ENCODE peak calls at places on chromosomes 11 and 22, in nine cellular contexts. G is H9, Y is HepG2, D is transverse colon, P is psoas muscle, F is lower lobe of right lung, K is bronchial epithelial cell, M is aorta, H is Peyer's patch. J is an unnamed sample. For H3K27me3, the result is how much of the 10 kb centered on the place peaks cover.

GRCh38 chr11:130413383-130414106 is 14.9 kb downstream of the ADAMTS8 start:
- DNase-seq in G (no peak), Y (no peak), D (no peak), P (peak), F (no peak), K (peak), M (peak), H (no peak), J (peak)

GRCh38 chr22:21030621-21031544 is 1.5 kb downstream of the SLC7A4 start:
- DNase-seq in G (no peak), Y (no peak), D (no peak), P (no peak), F (no peak), K (no peak), M (no peak), H (no peak), J (no peak)

GRCh38 chr11:85464283-85464682 is 162.9 kb downstream of the DLG2 start:
- DNase-seq in G (no peak), Y (no peak), D (no peak), P (no peak), F (no peak), K (no peak), M (no peak), H (no peak), J (peak)

GRCh38 chr11:17574799-17575144 is 27.7 kb downstream of the OTOG start:
- DNase-seq in G (no peak), Y (no peak), D (no peak), P (no peak), F (no peak), K (no peak), M (no peak), H (no peak), J (no peak)

GRCh38 chr11:87281496-87281895 is 243.8 kb downstream of the TMEM135 start:
- DNase-seq in G (no peak), Y (peak), D (no peak), P (no peak), F (no peak), K (peak), M (no peak), H (no peak), J (no peak)

GRCh38 chr22:30865656-30866055 is 102.9 kb downstream of the MORC2 start:
- DNase-seq in G (peak), Y (no peak), D (no peak), P (no peak), F (no peak), K (no peak), M (peak), H (peak), J (peak)

GRCh38 chr11:42901084-42901483 is 410.7 kb upstream of the API5 start:
- DNase-seq in G (no peak), Y (no peak), D (no peak), P (no peak), F (no peak), K (no peak), M (no peak), H (no peak), J (no peak)

GRCh38 chr22:44046485-44047141 is 22.5 kb downstream of the PARVB start:
- DNase-seq in G (no peak), Y (no peak), D (no peak), P (no peak), F (no peak), K (no peak), M (no peak), H (no peak), J (no peak)

GRCh38 chr11:69202511-69203221 is 46.9 kb downstream of the SMIM38 start:
- DNase-seq in G (no peak), Y (no peak), D (no peak), P (no peak), F (no peak), K (no peak), M (peak), H (no peak), J (peak)

GRCh38 chr11:57310630-57311086 is 14.1 kb downstream of the TNKS1BP1 start:
- DNase-seq in G (no peak), Y (peak), D (no peak), P (no peak), F (no peak), K (no peak), M (peak), H (no peak), J (no peak)

GRCh38 chr11:15889972-15890371 is 466.4 kb downstream of the SOX6 start:
- DNase-seq in G (no peak), Y (no peak), D (no peak), P (no peak), F (no peak), K (no peak), M (no peak), H (no peak), J (no peak)

GRCh38 chr11:2799881-2800654 is 85.5 kb downstream of the CDKN1C start:
- DNase-seq in G (peak), Y (no peak), D (peak), P (peak), F (peak), K (no peak), M (peak), H (peak), J (no peak)

GRCh38 chr11:117933475-117933874 is 4.3 kb upstream of the TMPRSS13 start:
- DNase-seq in G (no peak), Y (no peak), D (no peak), P (no peak), F (peak), K (no peak), M (peak), H (peak), J (no peak)

GRCh38 chr11:94740975-94741707 is 27.0 kb upstream of the AMOTL1 start:
- DNase-seq in G (peak), Y (peak), D (no peak), P (peak), F (peak), K (peak), M (peak), H (no peak), J (peak)

GRCh38 chr11:28343304-28344233 is 235.4 kb downstream of the METTL15 start:
- DNase-seq in G (no peak), Y (peak), D (no peak), P (no peak), F (no peak), K (peak), M (no peak), H (no peak), J (no peak)

GRCh38 chr11:48170176-48170839 is 46.3 kb upstream of the OR4B1 start:
- DNase-seq in G (no peak), Y (no peak), D (no peak), P (no peak), F (no peak), K (no peak), M (no peak), H (no peak), J (no peak)

GRCh38 chr11:19344661-19345518 is 104.1 kb upstream of the E2F8 start:
- DNase-seq in G (peak), Y (no peak), D (peak), P (peak), F (peak), K (peak), M (peak), H (no peak), J (peak)

GRCh38 chr22:19680911-19681862 is 33.1 kb upstream of the SEPTIN5 start:
- DNase-seq in G (no peak), Y (no peak), D (no peak), P (no peak), F (no peak), K (no peak), M (no peak), H (no peak), J (no peak)

GRCh38 chr11:124518900-124519541 is 24.4 kb downstream of the OR8B12 start:
- DNase-seq in G (no peak), Y (no peak), D (no peak), P (no peak), F (no peak), K (peak), M (no peak), H (no peak), J (no peak)

GRCh38 chr11:67439321-67440228 is 2.1 kb upstream of the PTPRCAP start:
- DNase-seq in G (peak), Y (peak), D (peak), P (peak), F (no peak), K (peak), M (peak), H (peak), J (peak)

GRCh38 chr22:20510811-20511577 is 3.6 kb downstream of the MED15 start:
- DNase-seq in G (no peak), Y (no peak), D (no peak), P (no peak), F (no peak), K (no peak), M (no peak), H (no peak), J (no peak)

GRCh38 chr22:26168934-26169311 is 339 bp upstream of the SEZ6L start:
- DNase-seq in G (peak), Y (no peak), D (no peak), P (no peak), F (no peak), K (no peak), M (no peak), H (no peak), J (no peak)

GRCh38 chr11:72812968-72813739 is 1.1 kb upstream of the ATG16L2 start:
- DNase-seq in G (peak), Y (peak), D (peak), P (peak), F (peak), K (peak), M (peak), H (peak), J (peak)

GRCh38 chr11:112903310-112903709 is 57.9 kb upstream of the NCAM1 start:
- DNase-seq in G (no peak), Y (no peak), D (no peak), P (no peak), F (no peak), K (no peak), M (no peak), H (no peak), J (no peak)

GRCh38 chr11:69832561-69833413 is 13.6 kb upstream of the FGF3 start:
- DNase-seq in G (peak), Y (no peak), D (no peak), P (peak), F (no peak), K (no peak), M (no peak), H (peak), J (peak)

GRCh38 chr22:35506259-35506570 is 34.4 kb upstream of the RASD2 start:
- DNase-seq in G (no peak), Y (peak), D (no peak), P (no peak), F (no peak), K (no peak), M (no peak), H (no peak), J (no peak)

GRCh38 chr22:39458443-39459083 is 1.8 kb downstream of the MGAT3 start:
- DNase-seq in G (no peak), Y (no peak), D (no peak), P (no peak), F (no peak), K (no peak), M (no peak), H (no peak), J (no peak)

GRCh38 chr22:39457546-39458442 is 982 bp downstream of the MGAT3 start:
- DNase-seq in G (no peak), Y (no peak), D (no peak), P (no peak), F (no peak), K (no peak), M (peak), H (no peak), J (peak)

GRCh38 chr22:39454385-39454871 is 2.4 kb upstream of the MGAT3 start:
- DNase-seq in G (peak), Y (no peak), D (peak), P (no peak), F (no peak), K (no peak), M (peak), H (peak), J (peak)

GRCh38 chr22:39457047-39457545 is 284 bp downstream of the MGAT3 start:
- DNase-seq in G (no peak), Y (no peak), D (no peak), P (no peak), F (no peak), K (no peak), M (no peak), H (no peak), J (peak)

DNA sequence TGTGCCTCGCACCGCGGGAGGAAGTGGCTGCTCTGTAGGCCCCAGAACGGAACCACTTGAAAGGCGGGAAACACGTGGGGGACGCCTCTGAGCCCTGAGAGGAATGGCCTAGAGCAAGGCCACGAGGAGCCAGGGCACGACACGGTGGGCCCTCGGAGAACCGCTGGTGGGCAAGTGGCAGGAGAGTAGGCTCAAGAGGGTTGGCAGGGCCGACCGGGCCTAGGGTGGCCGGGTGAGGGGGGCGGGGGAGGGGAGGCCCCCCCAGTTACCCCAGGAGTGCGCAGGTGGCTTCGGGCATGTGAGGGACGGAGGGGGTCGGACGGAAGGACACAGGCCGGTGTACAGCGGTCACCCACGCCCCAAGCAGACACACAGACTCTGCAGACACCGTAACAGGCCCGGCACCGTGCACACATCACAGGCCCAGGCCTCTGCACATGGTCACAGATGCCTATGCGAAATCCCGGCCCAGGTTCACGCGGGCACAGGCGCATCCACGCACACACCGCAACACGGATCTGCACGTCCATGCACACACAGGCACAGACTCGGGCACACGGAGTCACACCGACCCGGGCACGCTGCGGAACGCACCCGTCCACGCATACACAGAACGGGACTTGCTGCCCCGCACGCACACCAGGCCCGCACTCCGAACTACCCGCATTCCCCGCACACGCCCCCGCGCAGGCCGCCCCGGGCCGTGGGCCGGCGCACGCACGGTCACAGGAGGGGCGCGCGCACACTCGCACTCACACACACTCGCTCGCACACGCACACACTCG is at the start of gene MGAT3:
- DNase-seq in G (no peak), Y (no peak), D (no peak), P (no peak), F (no peak), K (no peak), M (peak), H (no peak), J (peak)
- H3K27me3 ChIP-seq in G (under half), Y (under half), D (under half), P (under half), F (under half), K (under half), M (under half), H (under half), J (under half)

DNA sequence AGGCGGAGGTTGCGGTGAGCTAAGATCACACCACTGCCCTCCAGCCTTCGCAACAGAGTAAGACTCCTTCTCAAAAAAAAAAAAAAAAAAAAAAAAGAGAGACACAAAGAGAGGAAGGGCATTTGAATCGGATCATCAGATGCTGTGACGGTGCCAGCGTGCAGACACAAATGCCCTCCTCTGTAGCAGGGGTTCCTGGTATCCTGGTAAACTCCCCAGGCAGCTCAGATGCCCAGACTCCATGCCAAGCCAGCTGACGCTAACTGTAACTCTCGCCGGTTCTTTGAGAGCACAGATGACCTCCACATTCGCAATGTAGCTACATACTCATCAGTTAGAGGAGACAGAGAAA is 153.2 kb downstream of the BRD1 start:
- DNase-seq in G (no peak), Y (no peak), D (no peak), P (no peak), F (peak), K (no peak), M (no peak), H (no peak), J (no peak)
- H3K27me3 ChIP-seq in G (under half), Y (half or more), D (half or more), P (under half), F (under half), K (under half), M (under half), H (under half), J (under half)

DNA sequence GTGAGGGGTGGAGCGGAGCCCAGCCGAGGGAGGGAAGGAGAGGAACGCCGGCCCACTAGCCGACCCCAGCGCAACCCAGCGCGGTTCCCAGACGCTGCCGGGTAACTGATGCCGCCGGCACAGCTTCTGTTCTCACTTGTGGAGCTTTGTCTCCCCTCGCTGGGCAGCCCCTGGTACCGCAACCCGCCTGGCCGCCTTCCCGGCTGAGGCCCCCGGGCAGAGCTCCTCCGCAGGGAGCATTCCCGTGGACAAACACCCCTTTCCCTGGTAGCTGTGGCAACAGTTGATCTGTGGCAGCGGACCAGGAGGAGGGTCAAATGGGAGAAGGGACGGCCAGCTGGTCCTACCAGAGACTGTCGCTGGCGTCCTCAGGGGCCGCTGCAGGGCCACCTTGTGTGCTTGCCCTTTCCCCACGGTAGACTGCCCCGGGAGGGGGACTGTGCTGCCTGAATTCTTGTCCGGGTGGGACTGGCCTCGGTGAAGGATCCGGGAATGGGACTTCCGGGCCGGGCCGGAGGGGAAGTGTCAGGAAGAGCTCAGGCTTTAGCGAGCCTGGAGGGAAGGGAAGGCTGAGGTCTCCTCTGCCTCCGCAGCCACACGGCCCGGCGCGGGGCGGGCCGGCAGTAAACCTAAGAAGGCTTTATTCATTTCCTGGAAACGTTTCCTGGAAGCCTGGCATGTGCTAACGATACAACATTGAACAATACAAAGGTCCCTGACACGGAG is 468.0 kb downstream of the OPCML start:
- DNase-seq in G (peak), Y (peak), D (peak), P (peak), F (peak), K (no peak), M (peak), H (peak), J (peak)
- H3K27me3 ChIP-seq in G (under half), Y (under half), D (under half), P (under half), F (under half), K (under half), M (under half), H (under half), J (under half)

DNA sequence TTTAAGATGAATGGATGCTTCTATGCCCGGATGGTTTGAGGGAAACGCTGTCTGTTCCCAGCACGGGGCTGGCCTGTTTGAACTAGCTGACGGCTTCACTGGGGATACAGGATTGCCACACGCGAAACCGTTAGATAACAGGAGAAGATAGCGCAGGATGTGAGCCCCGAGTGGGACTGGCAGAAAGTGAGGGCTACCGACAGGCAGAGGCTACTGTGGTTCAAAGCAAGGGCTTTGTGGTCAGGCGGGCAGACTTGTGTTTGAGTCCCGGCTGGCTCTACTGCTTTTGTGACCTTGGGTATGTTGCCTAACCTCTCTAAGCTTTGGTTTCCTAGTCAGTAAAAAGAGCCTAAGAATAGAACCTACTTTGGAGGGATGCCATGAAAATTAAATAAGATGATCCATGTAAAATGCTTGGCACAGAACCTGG is 2.8 kb upstream of the OAF start:
- DNase-seq in G (no peak), Y (peak), D (no peak), P (no peak), F (no peak), K (no peak), M (no peak), H (no peak), J (no peak)
- H3K27me3 ChIP-seq in G (half or more), Y (under half), D (under half), P (under half), F (under half), K (under half), M (under half), H (under half), J (half or more)

DNA sequence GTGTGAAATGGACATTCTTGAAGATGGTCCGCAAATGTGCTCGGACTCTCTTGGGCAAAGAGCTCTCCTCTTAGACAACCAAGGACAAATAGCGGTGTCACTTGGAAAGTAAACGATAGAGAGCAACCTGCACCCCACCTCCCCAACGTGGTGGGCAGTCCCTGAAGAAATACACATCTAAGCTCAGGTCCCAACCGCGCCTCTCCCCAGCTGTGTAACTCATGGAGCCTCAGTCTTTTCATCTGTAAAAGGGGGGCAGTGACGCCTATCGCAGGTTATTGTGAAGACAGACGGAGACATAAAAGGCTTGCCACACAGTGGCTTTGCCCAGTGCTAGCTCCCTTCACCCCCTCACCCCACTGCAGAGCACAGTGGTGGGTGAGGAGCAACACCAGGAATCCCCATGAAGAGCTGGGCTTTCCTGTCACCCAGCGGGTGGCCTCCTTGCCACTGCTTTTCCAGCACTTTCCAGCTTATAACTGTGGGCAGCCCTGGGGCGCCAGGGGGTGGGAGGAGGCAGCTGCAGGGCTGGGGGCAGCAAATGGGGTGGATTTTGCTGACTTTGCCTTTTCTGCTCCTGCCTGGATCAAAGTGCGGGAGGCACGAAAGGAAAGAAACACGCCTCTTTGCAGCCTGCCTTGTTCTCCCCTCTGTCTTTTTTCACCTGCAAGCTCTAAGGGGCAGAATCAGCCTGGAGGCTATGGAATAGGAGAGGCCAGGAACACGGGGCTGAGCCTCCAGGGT is 73.7 kb upstream of the TSPAN18 start:
- DNase-seq in G (no peak), Y (no peak), D (no peak), P (no peak), F (no peak), K (no peak), M (no peak), H (no peak), J (no peak)
- H3K27me3 ChIP-seq in G (under half), Y (under half), D (half or more), P (under half), F (under half), K (under half), M (under half), H (under half), J (under half)

GRCh38 chr11:31825453-31826391 is 14.6 kb upstream of the PAX6 start:
- DNase-seq in G (peak), Y (no peak), D (no peak), P (no peak), F (no peak), K (no peak), M (no peak), H (no peak), J (peak)
- H3K27me3 ChIP-seq in G (half or more), Y (half or more), D (half or more), P (half or more), F (half or more), K (half or more), M (under half), H (under half), J (half or more)

J was measured in H7.